ENCODE peak calls at places on chromosomes 7 and 10, in five cellular contexts. A is GM23248, S is dermis blood vessel endothelial cell, D is NCI-H748 treated with DMSO at 0.1 percent for 48 hours, W is NCI-H1694 treated with DMSO at 0.1 percent for 48 hours. P is an unnamed sample.

GRCh38 chr7:32762321-32762669 is 129.3 kb downstream of the KBTBD2 start:
- DNase-seq in D (no peak), S (no peak), A (peak), W (no peak), P (no peak)

GRCh38 chr7:1712907-1713501 is 42.9 kb downstream of the ELFN1 start:
- DNase-seq in W (peak), D (no peak), S (no peak), A (no peak), P (peak)

GRCh38 chr7:80145780-80146422 is 11.3 kb downstream of the GNAI1 start:
- DNase-seq in D (no peak), W (no peak), S (peak), A (peak), P (no peak)

GRCh38 chr10:98331888-98332287 is 63.9 kb upstream of the LOXL4 start:
- DNase-seq in S (peak), D (no peak), W (peak), A (peak), P (no peak)

GRCh38 chr7:160958-161725 is 31.2 kb upstream of the FAM20C start:
- DNase-seq in D (no peak), W (no peak), S (no peak), A (no peak), P (peak)

GRCh38 chr7:105760549-105761447 is 115.6 kb downstream of the ATXN7L1 start:
- DNase-seq in D (no peak), A (peak), S (no peak), W (no peak), P (peak)

GRCh38 chr7:41383596-41383995 is 319.3 kb downstream of the INHBA start:
- DNase-seq in A (no peak), S (no peak), W (no peak), D (no peak), P (no peak)

GRCh38 chr7:35389636-35390035 is 135.7 kb upstream of the TBX20 start:
- DNase-seq in S (no peak), W (no peak), D (no peak), A (no peak), P (no peak)

GRCh38 chr7:65731129-65731528 is 141.7 kb upstream of the VKORC1L1 start:
- DNase-seq in D (no peak), W (no peak), A (no peak), S (no peak), P (no peak)

GRCh38 chr7:148772297-148773089 is 73.8 kb downstream of the CUL1 start:
- DNase-seq in A (peak), S (peak), D (no peak), W (no peak), P (no peak)

GRCh38 chr10:18713077-18713476 is 53.8 kb downstream of the ARL5B start:
- DNase-seq in A (peak), D (no peak), S (no peak), W (no peak), P (no peak)

GRCh38 chr10:43233601-43234430 is 33.0 kb downstream of the RASGEF1A start:
- DNase-seq in S (no peak), D (no peak), A (no peak), W (no peak), P (peak)

GRCh38 chr7:41971640-41972187 is 265.3 kb downstream of the GLI3 start:
- DNase-seq in A (no peak), D (no peak), S (no peak), W (no peak), P (no peak)

GRCh38 chr10:70265032-70265689 is 18.6 kb downstream of the NPFFR1 start:
- DNase-seq in A (no peak), S (peak), D (no peak), W (no peak), P (no peak)

P was measured in spleen.